ENCODE peak calls at places on chromosomes 5 and 9, in seven cellular contexts. O, A, I, K, W, Y and N are unnamed samples.

GRCh38 chr5:40627708-40628107 is 52.0 kb upstream of the PTGER4 start:
- DNase-seq in O (no peak), A (no peak), I (no peak), K (no peak), W (peak), Y (no peak), N (no peak)

GRCh38 chr5:82734291-82734690 is 342.9 kb downstream of the TMEM167A start:
- DNase-seq in O (no peak), A (peak), I (no peak), K (no peak), W (peak), Y (no peak), N (no peak)

GRCh38 chr5:104130320-104130719 is 567.7 kb upstream of the NUDT12 start:
- DNase-seq in O (no peak), A (no peak), I (no peak), K (no peak), W (no peak), Y (no peak), N (no peak)

GRCh38 chr9:94300470-94301301 is 27.8 kb downstream of the NUTM2F start:
- DNase-seq in O (peak), A (no peak), I (no peak), K (no peak), W (no peak), Y (no peak), N (no peak)

GRCh38 chr5:7668161-7668560 is 182.8 kb downstream of the CFAP90 start:
- DNase-seq in O (no peak), A (no peak), I (no peak), K (no peak), W (no peak), Y (no peak), N (no peak)

GRCh38 chr5:157743163-157744054 is at the start of gene LSM11:
- DNase-seq in O (peak), A (peak), I (peak), K (peak), W (peak), Y (peak), N (peak)

GRCh38 chr9:124329996-124330714 is 72.4 kb downstream of the NEK6 start:
- DNase-seq in O (no peak), A (no peak), I (no peak), K (no peak), W (no peak), Y (no peak), N (no peak)

GRCh38 chr9:112132356-112132755 is 42.7 kb downstream of the SUSD1 start:
- DNase-seq in O (peak), A (no peak), I (no peak), K (no peak), W (peak), Y (no peak), N (no peak)

GRCh38 chr5:93117753-93118531 is 463.1 kb downstream of the NR2F1-AS1 start:
- DNase-seq in O (peak), A (no peak), I (no peak), K (no peak), W (no peak), Y (no peak), N (no peak)

GRCh38 chr9:133729646-133730281 is 8.4 kb downstream of the SARDH start:
- DNase-seq in O (no peak), A (no peak), I (no peak), K (peak), W (no peak), Y (no peak), N (no peak)

GRCh38 chr9:126236273-126236672 is 90.4 kb upstream of the MVB12B start:
- DNase-seq in O (no peak), A (no peak), I (no peak), K (no peak), W (no peak), Y (no peak), N (no peak)

GRCh38 chr9:11469745-11470144 is 856.9 kb upstream of the PTPRD start:
- DNase-seq in O (no peak), A (no peak), I (no peak), K (no peak), W (no peak), Y (no peak), N (no peak)
- TF ChIP-seq CTCF in O (no peak), A (no peak), I (no peak), K (no peak), W (no peak), Y (no peak), N (no peak)

GRCh38 chr5:137206030-137206715 is 293.0 kb downstream of the SPOCK1 start:
- DNase-seq in O (peak), A (no peak), I (no peak), K (no peak), W (peak), Y (no peak), N (no peak)
- TF ChIP-seq CTCF in O (peak), A (no peak), I (no peak), K (no peak), W (no peak), Y (no peak), N (no peak)

DNA sequence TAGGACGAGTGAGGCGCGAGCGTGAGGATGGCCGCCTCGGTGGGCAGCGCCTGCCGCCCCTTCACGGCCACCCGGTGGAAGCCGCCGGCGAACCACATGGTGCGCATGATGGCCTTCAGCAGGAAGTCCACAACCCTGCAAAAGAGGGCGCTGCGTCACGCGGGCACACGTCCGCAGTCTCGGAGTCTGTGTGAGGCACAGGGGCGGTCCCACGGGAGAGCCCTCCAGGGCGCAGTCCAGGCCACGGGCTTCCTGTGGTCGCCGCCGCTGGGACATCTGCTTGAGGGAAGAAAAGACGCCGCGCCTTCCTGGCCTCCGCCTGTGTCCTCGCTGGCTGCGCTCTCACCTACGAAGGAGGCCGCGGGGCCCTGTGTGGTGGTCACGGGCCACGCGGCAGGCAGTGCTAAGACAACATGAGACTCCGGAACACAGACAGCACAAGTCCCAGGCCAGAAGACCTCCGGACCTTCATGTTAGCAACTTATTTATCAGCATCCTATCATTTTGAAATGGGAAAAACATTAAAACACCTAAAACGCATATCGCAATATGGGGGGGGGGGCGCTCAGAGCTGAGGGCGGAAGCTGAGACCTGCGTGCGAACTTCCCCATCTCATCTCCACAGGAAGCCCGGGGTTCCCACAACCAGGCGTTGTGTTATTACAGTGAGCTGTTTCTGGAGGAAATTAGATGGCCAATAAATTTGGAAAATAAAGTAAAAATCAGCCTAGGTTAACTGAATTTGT is 28.8 kb downstream of the LPCAT1 start:
- DNase-seq in O (no peak), A (no peak), I (no peak), K (no peak), W (no peak), Y (no peak), N (no peak)
- TF ChIP-seq CTCF in O (no peak), A (no peak), I (no peak), K (no peak), W (no peak), Y (no peak), N (no peak)

GRCh38 chr5:143197260-143197656 is 206.2 kb downstream of the NR3C1 start:
- DNase-seq in O (no peak), A (no peak), I (no peak), K (no peak), W (no peak), Y (no peak), N (no peak)
- TF ChIP-seq CTCF in O (no peak), A (no peak), I (no peak), K (no peak), W (no peak), Y (no peak), N (no peak)

DNA sequence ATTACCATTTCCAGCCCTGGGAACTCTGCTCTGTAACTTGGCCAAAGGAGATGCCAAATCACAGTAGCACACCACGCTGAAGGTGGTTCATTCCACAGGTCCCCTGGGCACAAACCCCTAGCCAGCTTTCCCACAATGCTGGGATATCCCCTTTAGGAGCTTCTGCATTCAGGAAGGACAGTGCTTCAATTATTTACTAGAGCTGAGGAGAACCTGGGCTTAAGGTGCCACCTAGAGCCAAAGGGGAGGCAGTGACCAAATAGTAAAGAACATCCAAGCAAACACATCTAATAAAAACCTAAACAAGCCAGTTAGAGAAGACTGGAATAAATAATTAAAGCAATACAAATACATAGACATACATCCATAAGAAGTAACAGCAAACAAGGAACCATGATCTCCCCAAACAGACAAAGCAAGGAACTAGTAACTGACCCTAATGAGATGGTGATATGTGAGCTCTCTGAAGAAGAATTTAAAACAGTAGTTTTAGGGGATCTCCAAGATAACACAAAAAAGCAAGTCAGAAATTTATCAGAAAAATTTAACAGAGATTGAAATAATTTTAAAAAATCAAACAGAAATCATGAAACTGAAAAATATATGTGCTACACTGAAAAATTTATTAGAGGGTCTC is 14.6 kb downstream of the KIF4B start:
- DNase-seq in O (peak), A (no peak), I (no peak), K (peak), W (no peak), Y (no peak), N (no peak)
- TF ChIP-seq CTCF in O (peak), A (no peak), I (no peak), K (peak), W (peak), Y (no peak), N (no peak)